ENCODE peak calls at places on chromosome 1, in eight cellular contexts. M is aorta, Y is left ventricle myocardium inferior, Q is pancreas, J is cardiac muscle cell, R is hepatocyte, X is breast epithelium, T is HCT116. A is an unnamed sample.

GRCh38 chr1:234533034-234533571 is 54.1 kb upstream of the TARBP1 start:
- DNase-seq in M (no peak), Y (peak; percentile 58), Q (no peak), J (peak; percentile 94), R (peak; percentile 39), X (peak; percentile 60), T (no peak), A (no peak)

GRCh38 chr1:9892563-9893528 is 17.2 kb downstream of the CTNNBIP1 start:
- DNase-seq in M (peak; percentile 46), Y (no peak), Q (peak; percentile 21), J (peak; percentile 57), R (no peak), X (peak; percentile 48), T (peak; percentile 87), A (no peak)

GRCh38 chr1:28869952-28870351 is 44.4 kb upstream of the EPB41 start:
- DNase-seq in M (no peak), Y (no peak), Q (no peak), J (no peak), R (no peak), X (no peak), T (no peak), A (no peak)

GRCh38 chr1:15290382-15290781 is 43.4 kb downstream of the FHAD1 start:
- DNase-seq in M (no peak), Y (no peak), Q (no peak), J (peak; percentile 83), R (no peak), X (no peak), T (no peak), A (peak; percentile 25)

GRCh38 chr1:216750031-216750627 is 26.9 kb upstream of the ESRRG start:
- DNase-seq in M (no peak), Y (no peak), Q (no peak), J (peak; percentile 72), R (peak; percentile 78), X (peak; percentile 44), T (no peak), A (no peak)

GRCh38 chr1:216804107-216804506 is 80.9 kb upstream of the ESRRG start:
- DNase-seq in M (no peak), Y (peak; percentile 27), Q (no peak), J (no peak), R (no peak), X (no peak), T (no peak), A (no peak)

GRCh38 chr1:197919523-197920301 is 2.5 kb downstream of the LHX9 start:
- DNase-seq in M (no peak), Y (no peak), Q (peak; percentile 58), J (no peak), R (no peak), X (no peak), T (no peak), A (no peak)

GRCh38 chr1:209899948-209900347 is 38.1 kb upstream of the SYT14 start:
- DNase-seq in M (no peak), Y (no peak), Q (no peak), J (no peak), R (no peak), X (no peak), T (peak; percentile 22), A (no peak)

GRCh38 chr1:67629370-67630075 is 55.5 kb upstream of the GADD45A start:
- DNase-seq in M (no peak), Y (no peak), Q (no peak), J (peak; percentile 84), R (no peak), X (no peak), T (no peak), A (no peak)

GRCh38 chr1:226111865-226112395 is 49.4 kb downstream of the H3-3A start:
- DNase-seq in M (no peak), Y (no peak), Q (peak; percentile 49), J (no peak), R (no peak), X (no peak), T (no peak), A (no peak)

GRCh38 chr1:152827173-152827572 is at the start of gene LCE1A:
- DNase-seq in M (no peak), Y (no peak), Q (no peak), J (no peak), R (no peak), X (no peak), T (no peak), A (no peak)

GRCh38 chr1:152824964-152825363 is 2.3 kb upstream of the LCE1A start:
- DNase-seq in M (no peak), Y (no peak), Q (no peak), J (no peak), R (no peak), X (no peak), T (no peak), A (no peak)

GRCh38 chr1:152817309-152817708 is 5.5 kb downstream of the LCE1B start:
- DNase-seq in M (no peak), Y (no peak), Q (no peak), J (no peak), R (no peak), X (no peak), T (no peak), A (no peak)

GRCh38 chr1:152823291-152823690 is 4.0 kb upstream of the LCE1A start:
- DNase-seq in M (no peak), Y (no peak), Q (no peak), J (no peak), R (no peak), X (no peak), T (no peak), A (no peak)
- H3K9me3 ChIP-seq in M (no peaks in the 10 kb centered on the region), Y (no peaks in the 10 kb centered on the region), Q (no peaks in the 10 kb centered on the region), J (peaks cover 2% of the 10 kb centered on the region), R (no peaks in the 10 kb centered on the region), X (no peaks in the 10 kb centered on the region), T (no peaks in the 10 kb centered on the region), A (no peaks in the 10 kb centered on the region)

GRCh38 chr1:47714368-47714767 is 276.5 kb downstream of the FOXD2 start:
- DNase-seq in M (no peak), Y (no peak), Q (no peak), J (no peak), R (no peak), X (no peak), T (no peak), A (no peak)

GRCh38 chr1:47712596-47713299 is 274.9 kb downstream of the FOXD2 start:
- DNase-seq in M (no peak), Y (no peak), Q (no peak), J (no peak), R (no peak), X (no peak), T (no peak), A (no peak)

GRCh38 chr1:47711848-47712492 is 274.1 kb downstream of the FOXD2 start:
- DNase-seq in M (no peak), Y (no peak), Q (no peak), J (no peak), R (no peak), X (no peak), T (no peak), A (no peak)

GRCh38 chr1:47713333-47713953 is 275.6 kb downstream of the FOXD2 start:
- DNase-seq in M (no peak), Y (no peak), Q (no peak), J (no peak), R (no peak), X (no peak), T (no peak), A (no peak)

DNA sequence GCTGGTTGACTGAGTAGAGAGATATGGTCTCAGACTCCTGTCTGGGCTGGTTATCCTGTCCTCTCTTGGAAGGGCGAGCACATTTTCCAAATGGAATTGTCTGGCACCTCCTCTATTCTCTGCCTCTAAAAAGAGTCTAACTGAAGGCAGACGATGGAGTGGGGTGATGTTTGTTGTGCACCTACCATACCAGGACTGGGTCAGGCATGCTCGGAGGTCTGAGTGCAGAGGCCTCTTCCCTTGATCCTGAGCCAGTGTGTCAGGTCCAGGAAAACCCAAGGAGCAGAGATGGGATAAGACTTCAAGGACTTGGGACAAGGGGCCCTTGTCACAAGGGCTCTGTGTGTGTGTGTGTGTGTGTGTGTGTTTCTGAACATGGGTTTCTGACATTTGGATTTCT is 276.1 kb downstream of the FOXD2 start:
- DNase-seq in M (no peak), Y (no peak), Q (no peak), J (no peak), R (no peak), X (no peak), T (no peak), A (no peak)
- H3K9me3 ChIP-seq in M (no peaks in the 10 kb centered on the region), Y (no peaks in the 10 kb centered on the region), Q (no peaks in the 10 kb centered on the region), J (no peaks in the 10 kb centered on the region), R (no peaks in the 10 kb centered on the region), X (no peaks in the 10 kb centered on the region), T (no peaks in the 10 kb centered on the region), A (no peaks in the 10 kb centered on the region)

GRCh38 chr1:239985044-239985443 is 106.6 kb upstream of the FMN2 start:
- DNase-seq in M (no peak), Y (no peak), Q (no peak), J (no peak), R (no peak), X (no peak), T (no peak), A (no peak)

GRCh38 chr1:239982762-239983161 is 108.9 kb upstream of the FMN2 start:
- DNase-seq in M (no peak), Y (no peak), Q (no peak), J (no peak), R (no peak), X (no peak), T (no peak), A (no peak)

GRCh38 chr1:239976130-239976968 is 115.3 kb upstream of the FMN2 start:
- DNase-seq in M (no peak), Y (no peak), Q (no peak), J (peak; percentile 60), R (peak; percentile 78), X (no peak), T (peak; percentile 22), A (no peak)

GRCh38 chr1:239977414-239977813 is 114.3 kb upstream of the FMN2 start:
- DNase-seq in M (no peak), Y (no peak), Q (no peak), J (no peak), R (no peak), X (no peak), T (no peak), A (no peak)

DNA sequence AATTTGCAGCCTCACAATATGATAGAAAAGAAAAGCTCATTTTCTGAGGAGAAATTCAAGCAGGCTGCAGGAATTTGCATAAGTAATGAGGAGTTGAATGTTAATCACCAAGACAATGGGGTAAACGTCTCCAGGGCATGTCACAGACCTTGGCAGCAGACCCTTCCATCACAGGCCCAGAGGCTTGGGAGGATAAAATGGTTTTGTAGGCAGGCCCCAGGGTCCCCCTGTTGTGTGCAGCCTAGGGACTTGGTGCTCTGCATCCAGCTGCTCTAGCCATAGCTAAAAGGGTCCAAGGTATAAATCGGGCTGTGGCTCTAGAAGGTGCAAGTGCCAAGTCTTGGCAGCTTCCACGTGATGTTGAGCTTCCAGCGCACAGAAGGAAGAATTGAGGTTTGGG is 112.2 kb upstream of the FMN2 start:
- DNase-seq in M (no peak), Y (no peak), Q (no peak), J (no peak), R (no peak), X (no peak), T (no peak), A (no peak)
- H3K9me3 ChIP-seq in M (peaks cover 6% of the 10 kb centered on the region), Y (peaks cover 33% of the 10 kb centered on the region), Q (no peaks in the 10 kb centered on the region), J (no peaks in the 10 kb centered on the region), R (no peaks in the 10 kb centered on the region), X (peaks cover 12% of the 10 kb centered on the region), T (peaks cover 8% of the 10 kb centered on the region), A (no peaks in the 10 kb centered on the region)

DNA sequence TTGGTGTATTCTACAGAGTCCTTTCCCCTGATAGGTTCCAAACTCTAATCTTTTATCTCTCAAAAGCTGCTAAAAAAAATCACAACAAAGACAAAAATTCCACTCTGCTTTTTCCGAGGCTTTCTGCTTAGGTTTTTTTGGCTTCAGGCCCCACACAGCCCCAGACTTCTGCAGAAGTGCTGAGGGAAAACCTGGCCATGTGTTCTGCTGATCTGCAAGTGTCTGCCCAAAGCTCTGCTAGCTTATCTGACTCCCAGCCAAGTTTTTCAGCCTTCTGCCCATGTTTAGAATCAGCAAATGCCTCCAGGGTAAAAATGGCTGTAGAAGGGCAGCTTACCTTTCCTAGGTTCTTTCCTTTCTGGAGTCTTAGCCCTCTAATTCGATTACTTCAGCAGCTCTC is 28.4 kb downstream of the DISP3 start:
- DNase-seq in M (no peak), Y (no peak), Q (no peak), J (no peak), R (no peak), X (no peak), T (no peak), A (no peak)
- H3K9me3 ChIP-seq in M (peaks cover 15% of the 10 kb centered on the region), Y (peaks cover 66% of the 10 kb centered on the region), Q (peaks cover 3% of the 10 kb centered on the region), J (no peaks in the 10 kb centered on the region), R (peaks cover 23% of the 10 kb centered on the region), X (peaks cover 34% of the 10 kb centered on the region), T (peaks cover 14% of the 10 kb centered on the region), A (peaks cover 20% of the 10 kb centered on the region)